ENCODE peak calls at places on chromosome 15, in five cellular contexts. Z is SK-N-SH treated with all-trans-retinoic acid at 6 μM for 48 hours; T is foreskin keratinocyte; U is heart left ventricle; A is effector memory CD8-positive, alpha-beta T cell. Y is an unnamed sample.

GRCh38 chr15:28990390-28990789 is 104.6 kb downstream of the APBA2 start:
- ATAC-seq in A (no peak), U (no peak), T (no peak), Z (no peak), Y (no peak)

GRCh38 chr15:73482184-73482583 is 39.2 kb downstream of the REC114 start:
- ATAC-seq in U (no peak), Z (no peak), A (no peak), T (no peak), Y (no peak)

GRCh38 chr15:33540174-33540573 is 229.4 kb downstream of the RYR3 start:
- ATAC-seq in T (no peak), A (no peak), U (peak), Z (no peak), Y (no peak)

GRCh38 chr15:40936709-40937666 is 7.8 kb downstream of the DLL4 start:
- ATAC-seq in Z (no peak), T (no peak), U (peak), A (no peak), Y (no peak)

GRCh38 chr15:39195988-39196486 is 384.8 kb upstream of the THBS1 start:
- ATAC-seq in Z (peak), T (peak), A (no peak), U (no peak), Y (peak)

GRCh38 chr15:72169236-72169920 is 28.2 kb downstream of the GRAMD2A start:
- ATAC-seq in Z (peak), U (no peak), A (no peak), T (no peak), Y (no peak)

GRCh38 chr15:94174399-94174802 is 57.0 kb upstream of the MCTP2 start:
- ATAC-seq in T (peak), U (peak), A (peak), Z (no peak), Y (peak)

GRCh38 chr15:59565299-59565698 is 46.3 kb upstream of the GCNT3 start:
- ATAC-seq in Z (no peak), U (no peak), A (no peak), T (no peak), Y (no peak)

GRCh38 chr15:35491999-35492398 is 54.0 kb downstream of the DPH6 start:
- ATAC-seq in T (no peak), U (no peak), A (no peak), Z (no peak), Y (peak)

GRCh38 chr15:55627730-55628368 is 39.7 kb upstream of the PYGO1 start:
- ATAC-seq in U (no peak), Z (peak), T (peak), A (no peak), Y (peak)

GRCh38 chr15:66523926-66524325 is 18.8 kb downstream of the ZWILCH start:
- ATAC-seq in A (no peak), Z (no peak), U (no peak), T (no peak), Y (no peak)

GRCh38 chr15:45319472-45320214 is 58.7 kb downstream of the GATM start:
- ATAC-seq in A (no peak), Z (no peak), T (no peak), U (no peak), Y (no peak)

GRCh38 chr15:74723754-74724334 is 1.5 kb downstream of the CYP1A1 start:
- ATAC-seq in T (peak), U (peak), A (no peak), Z (peak), Y (peak)

GRCh38 chr15:39061952-39062464 is 497.4 kb upstream of the RASGRP1 start:
- ATAC-seq in A (no peak), U (no peak), Z (no peak), T (no peak), Y (no peak)

GRCh38 chr15:58880320-58880719 is 53.2 kb downstream of the SLTM start:
- ATAC-seq in A (no peak), U (no peak), Z (no peak), T (no peak), Y (no peak)

GRCh38 chr15:99416191-99417188 is 149.3 kb upstream of the MEF2A start:
- ATAC-seq in T (no peak), A (no peak), U (peak), Z (no peak), Y (peak)

GRCh38 chr15:66488525-66488924 is 9.0 kb downstream of the SNAPC5 start:
- ATAC-seq in A (no peak), U (no peak), Z (no peak), T (no peak), Y (no peak)

GRCh38 chr15:94265009-94265408 is 33.6 kb downstream of the MCTP2 start:
- ATAC-seq in A (no peak), T (peak), U (no peak), Z (no peak), Y (peak)

GRCh38 chr15:49875392-49875791 is 243.6 kb downstream of the ATP8B4 start:
- ATAC-seq in U (no peak), T (no peak), A (no peak), Z (no peak), Y (no peak)

GRCh38 chr15:96043586-96044171 is 286.8 kb upstream of the NR2F2 start:
- ATAC-seq in U (no peak), T (no peak), Z (no peak), A (no peak), Y (no peak)

GRCh38 chr15:78325092-78325843 is 14.9 kb upstream of the CRABP1 start:
- ATAC-seq in T (peak), Z (peak), U (peak), A (no peak), Y (peak)

GRCh38 chr15:84872009-84872900 is 12.2 kb upstream of the SLC28A1 start:
- ATAC-seq in T (no peak), U (peak), Z (no peak), A (no peak), Y (no peak)

GRCh38 chr15:46526726-46527110 is 891.9 kb downstream of the SQOR start:
- ATAC-seq in T (no peak), U (no peak), A (no peak), Z (no peak), Y (no peak)

GRCh38 chr15:99669250-99669649 is 64.0 kb downstream of the LYSMD4 start:
- ATAC-seq in Z (no peak), T (no peak), U (peak), A (no peak), Y (no peak)

GRCh38 chr15:43266834-43267233 is at the start of gene TGM5:
- ATAC-seq in A (no peak), T (peak), Z (no peak), U (no peak), Y (peak)

GRCh38 chr15:45646220-45646619 is 11.4 kb downstream of the SQOR start:
- ATAC-seq in Z (no peak), U (no peak), T (no peak), A (no peak), Y (no peak)

GRCh38 chr15:80246425-80246894 is 5.6 kb downstream of the CTXND1 start:
- ATAC-seq in U (peak), A (no peak), T (no peak), Z (no peak), Y (no peak)

GRCh38 chr15:38320181-38320580 is 67.5 kb downstream of the SPRED1 start:
- ATAC-seq in A (no peak), Z (no peak), T (no peak), U (no peak), Y (no peak)

GRCh38 chr15:41849861-41850260 is 11.2 kb downstream of the PLA2G4B start:
- ATAC-seq in A (no peak), Z (no peak), U (no peak), T (peak), Y (peak)

GRCh38 chr15:101240364-101240763 is 11.5 kb downstream of the CHSY1 start:
- ATAC-seq in Z (no peak), T (no peak), U (peak), A (no peak), Y (no peak)

GRCh38 chr15:100713163-100713867 is 110.9 kb downstream of the ASB7 start:
- ATAC-seq in Z (peak), T (peak), A (no peak), U (peak), Y (peak)

GRCh38 chr15:39459538-39459937 is 121.3 kb upstream of the THBS1 start:
- ATAC-seq in U (no peak), T (no peak), A (no peak), Z (no peak), Y (no peak)

Y was measured in esophagus mucosa.